ENCODE peak calls at places on chromosomes 13 and 19, in seven cellular contexts. One of them, this sample, is unnamed.

GRCh38 chr13:52925221-52925620 is 76.8 kb upstream of the PCDH8 start:
- ATAC-seq in right cardiac atrium: peak
- ATAC-seq in aorta: no peak
- ATAC-seq in gastroesophageal sphincter: peak
- ATAC-seq in T-cell: no peak
- ATAC-seq in WTC11: no peak
- ATAC-seq in left cardiac atrium: no peak
- ATAC-seq in this sample: no peak

GRCh38 chr19:2902590-2903218 is 2.0 kb downstream of the ZNF57 start:
- ATAC-seq in right cardiac atrium: no peak
- ATAC-seq in aorta: no peak
- ATAC-seq in gastroesophageal sphincter: no peak
- ATAC-seq in T-cell: no peak
- ATAC-seq in WTC11: no peak
- ATAC-seq in left cardiac atrium: no peak
- ATAC-seq in this sample: no peak

GRCh38 chr19:29478578-29479565 is 46.9 kb upstream of the VSTM2B start:
- ATAC-seq in right cardiac atrium: no peak
- ATAC-seq in aorta: no peak
- ATAC-seq in gastroesophageal sphincter: no peak
- ATAC-seq in T-cell: no peak
- ATAC-seq in WTC11: peak
- ATAC-seq in left cardiac atrium: no peak
- ATAC-seq in this sample: no peak

GRCh38 chr13:101053694-101054093 is 362.6 kb downstream of the NALCN start:
- ATAC-seq in right cardiac atrium: no peak
- ATAC-seq in aorta: no peak
- ATAC-seq in gastroesophageal sphincter: no peak
- ATAC-seq in T-cell: no peak
- ATAC-seq in WTC11: no peak
- ATAC-seq in left cardiac atrium: no peak
- ATAC-seq in this sample: no peak

GRCh38 chr19:44576843-44577565 is 36.4 kb upstream of the IGSF23 start:
- ATAC-seq in right cardiac atrium: peak
- ATAC-seq in aorta: no peak
- ATAC-seq in gastroesophageal sphincter: no peak
- ATAC-seq in T-cell: no peak
- ATAC-seq in WTC11: peak
- ATAC-seq in left cardiac atrium: peak
- ATAC-seq in this sample: no peak

GRCh38 chr13:34671136-34671535 is 270.9 kb upstream of the NBEA start:
- ATAC-seq in right cardiac atrium: peak
- ATAC-seq in aorta: peak
- ATAC-seq in gastroesophageal sphincter: peak
- ATAC-seq in T-cell: no peak
- ATAC-seq in WTC11: no peak
- ATAC-seq in left cardiac atrium: peak
- ATAC-seq in this sample: no peak

GRCh38 chr13:33798023-33798422 is 19.9 kb upstream of the RFC3 start:
- ATAC-seq in right cardiac atrium: peak
- ATAC-seq in aorta: peak
- ATAC-seq in gastroesophageal sphincter: no peak
- ATAC-seq in T-cell: no peak
- ATAC-seq in WTC11: no peak
- ATAC-seq in left cardiac atrium: peak
- ATAC-seq in this sample: no peak

GRCh38 chr13:114017028-114017630 is 43.3 kb upstream of the C13orf46 start:
- ATAC-seq in right cardiac atrium: no peak
- ATAC-seq in aorta: no peak
- ATAC-seq in gastroesophageal sphincter: no peak
- ATAC-seq in T-cell: no peak
- ATAC-seq in WTC11: peak
- ATAC-seq in left cardiac atrium: no peak
- ATAC-seq in this sample: no peak

GRCh38 chr19:18205180-18205915 is 1.5 kb upstream of the RAB3A start:
- ATAC-seq in right cardiac atrium: peak
- ATAC-seq in aorta: peak
- ATAC-seq in gastroesophageal sphincter: peak
- ATAC-seq in T-cell: no peak
- ATAC-seq in WTC11: no peak
- ATAC-seq in left cardiac atrium: peak
- ATAC-seq in this sample: no peak

GRCh38 chr13:41742917-41743552 is 217.9 kb downstream of the VWA8 start:
- ATAC-seq in right cardiac atrium: peak
- ATAC-seq in aorta: no peak
- ATAC-seq in gastroesophageal sphincter: no peak
- ATAC-seq in T-cell: no peak
- ATAC-seq in WTC11: no peak
- ATAC-seq in left cardiac atrium: peak
- ATAC-seq in this sample: no peak

GRCh38 chr13:43895940-43896339 is 16.2 kb downstream of the LACC1 start:
- ATAC-seq in right cardiac atrium: no peak
- ATAC-seq in aorta: no peak
- ATAC-seq in gastroesophageal sphincter: no peak
- ATAC-seq in T-cell: no peak
- ATAC-seq in WTC11: no peak
- ATAC-seq in left cardiac atrium: no peak
- ATAC-seq in this sample: no peak

GRCh38 chr13:30607908-30608307 is 9.8 kb upstream of the USPL1 start:
- ATAC-seq in right cardiac atrium: no peak
- ATAC-seq in aorta: no peak
- ATAC-seq in gastroesophageal sphincter: no peak
- ATAC-seq in T-cell: peak
- ATAC-seq in WTC11: no peak
- ATAC-seq in left cardiac atrium: peak
- ATAC-seq in this sample: peak

GRCh38 chr13:33735276-33735675 is 82.7 kb upstream of the RFC3 start:
- ATAC-seq in right cardiac atrium: no peak
- ATAC-seq in aorta: no peak
- ATAC-seq in gastroesophageal sphincter: no peak
- ATAC-seq in T-cell: no peak
- ATAC-seq in WTC11: no peak
- ATAC-seq in left cardiac atrium: no peak
- ATAC-seq in this sample: no peak

This sample was measured in activated T-helper 17 cell treated with anti-CD3 and anti-CD28 coated beads, Interleukin-2, amount 50 U/mL, for 72 hours.